ENCODE peak calls at places on chromosomes 7 and 10, in four cellular contexts. G is CD8-positive, alpha-beta T cell; W is Caco-2; I is hepatocyte. S is an unnamed sample.
A peak's percentile ranks its signal among the peaks of the same experiment; 100 is the strongest.

GRCh38 chr7:47266131-47266706 is 315.7 kb downstream of the TNS3 start:
- DNase-seq in G (no peak), W (peak; percentile 82), I (peak; percentile 89), S (peak; percentile 74)

GRCh38 chr7:157493017-157493416 is 156.2 kb downstream of the DNAJB6 start:
- DNase-seq in G (no peak), W (no peak), I (no peak), S (peak; percentile 42)

GRCh38 chr7:92926697-92927044 is 90.3 kb upstream of the CDK6 start:
- DNase-seq in G (no peak), W (no peak), I (no peak), S (no peak)

GRCh38 chr7:84492565-84493034 is 298.0 kb upstream of the SEMA3A start:
- DNase-seq in G (no peak), W (no peak), I (no peak), S (no peak)

GRCh38 chr7:90119178-90119971 is 34.9 kb upstream of the STEAP1 start:
- DNase-seq in G (peak; percentile 26), W (no peak), I (peak; percentile 11), S (no peak)

GRCh38 chr10:119550802-119551201 is 8.3 kb upstream of the RGS10 start:
- DNase-seq in G (no peak), W (no peak), I (no peak), S (no peak)

GRCh38 chr7:821688-822087 is 10.6 kb upstream of the SUN1 start:
- DNase-seq in G (no peak), W (no peak), I (no peak), S (no peak)

GRCh38 chr7:12653127-12653917 is 34.1 kb upstream of the ARL4A start:
- DNase-seq in G (no peak), W (no peak), I (no peak), S (no peak)

GRCh38 chr10:35876248-35876647 is 234.2 kb upstream of the FZD8 start:
- DNase-seq in G (no peak), W (no peak), I (no peak), S (no peak)

GRCh38 chr10:75444781-75445386 is 13.5 kb downstream of the LRMDA start:
- DNase-seq in G (no peak), W (no peak), I (no peak), S (peak; percentile 4)

GRCh38 chr10:123743441-123744225 is 77.5 kb downstream of the GPR26 start:
- DNase-seq in G (no peak), W (no peak), I (no peak), S (no peak)

GRCh38 chr7:24842449-24843241 is 85.4 kb upstream of the GSDME start:
- DNase-seq in G (no peak), W (no peak), I (no peak), S (no peak)

GRCh38 chr10:52566471-52567246 is 205.9 kb downstream of the MBL2 start:
- DNase-seq in G (no peak), W (peak; percentile 65), I (peak; percentile 41), S (no peak)

GRCh38 chr10:12512292-12513002 is 163.1 kb downstream of the CAMK1D start:
- DNase-seq in G (no peak), W (no peak), I (no peak), S (peak; percentile 41)

GRCh38 chr10:126239844-126240243 is 148.4 kb downstream of the ADAM12 start:
- DNase-seq in G (no peak), W (no peak), I (no peak), S (no peak)

GRCh38 chr10:123149568-123150228 is 1.8 kb downstream of the HMX2 start:
- DNase-seq in G (peak; percentile 57), W (no peak), I (peak; percentile 47), S (no peak)

GRCh38 chr7:2244404-2244803 is 2.4 kb downstream of the NUDT1 start:
- DNase-seq in G (no peak), W (no peak), I (no peak), S (no peak)

GRCh38 chr7:1136841-1137516 is 23.0 kb downstream of the ZFAND2A start:
- DNase-seq in G (no peak), W (peak; percentile 31), I (no peak), S (no peak)

GRCh38 chr10:74947781-74948401 is 121.5 kb downstream of the KAT6B start:
- DNase-seq in G (no peak), W (no peak), I (no peak), S (no peak)

GRCh38 chr7:45592230-45592991 is 18.2 kb downstream of the ADCY1 start:
- DNase-seq in G (no peak), W (no peak), I (no peak), S (peak; percentile 56)

GRCh38 chr7:48481235-48481634 is 310.0 kb downstream of the ABCA13 start:
- DNase-seq in G (no peak), W (no peak), I (no peak), S (no peak)

GRCh38 chr7:75951506-75951905 is 36.6 kb downstream of the POR start:
- DNase-seq in G (no peak), W (peak; percentile 47), I (peak; percentile 55), S (no peak)

GRCh38 chr10:121221991-121222390 is 370.8 kb downstream of the WDR11 start:
- DNase-seq in G (no peak), W (no peak), I (no peak), S (no peak)

GRCh38 chr10:119049361-119049760 is 19.8 kb downstream of the NANOS1 start:
- DNase-seq in G (no peak), W (no peak), I (no peak), S (no peak)

GRCh38 chr10:44366936-44367630 is 17.8 kb downstream of the CXCL12 start:
- DNase-seq in G (no peak), W (no peak), I (no peak), S (no peak)

GRCh38 chr7:96996111-96996936 is 9.0 kb upstream of the DLX6 start:
- DNase-seq in G (no peak), W (no peak), I (no peak), S (no peak)

GRCh38 chr10:6383099-6383812 is 180.5 kb downstream of the PFKFB3 start:
- DNase-seq in G (no peak), W (no peak), I (peak; percentile 36), S (no peak)

GRCh38 chr7:26328498-26329390 is 37.1 kb downstream of the SNX10 start:
- DNase-seq in G (no peak), W (no peak), I (no peak), S (no peak)

GRCh38 chr7:7639421-7639820 is 1.1 kb upstream of the UMAD1 start:
- DNase-seq in G (no peak), W (no peak), I (no peak), S (no peak)

GRCh38 chr7:149302865-149303264 is 40.9 kb downstream of the ZNF783 start:
- DNase-seq in G (no peak), W (no peak), I (no peak), S (no peak)

GRCh38 chr10:118594392-118595063 is 920 bp downstream of the PRLHR start:
- DNase-seq in G (peak; percentile 47), W (peak; percentile 8), I (peak; percentile 81), S (no peak)

GRCh38 chr10:1255166-1255565 is 199.0 kb downstream of the WDR37 start:
- DNase-seq in G (peak; percentile 53), W (no peak), I (no peak), S (no peak)

GRCh38 chr10:99659868-99660366 is 608 bp downstream of the ENTPD7 start:
- DNase-seq in G (no peak), W (no peak), I (no peak), S (no peak)

GRCh38 chr7:116426428-116427156 is 72.9 kb upstream of the CAV2 start:
- DNase-seq in G (no peak), W (no peak), I (peak; percentile 79), S (no peak)

GRCh38 chr7:22016547-22016946 is 70.8 kb upstream of the CDCA7L start:
- DNase-seq in G (no peak), W (no peak), I (no peak), S (no peak)

GRCh38 chr7:95470452-95470851 is 15.3 kb upstream of the ASB4 start:
- DNase-seq in G (no peak), W (peak; percentile 59), I (peak; percentile 40), S (no peak)

GRCh38 chr10:109914966-109915365 is 8.3 kb downstream of the XPNPEP1 start:
- DNase-seq in G (peak; percentile 55), W (peak; percentile 57), I (peak; percentile 83), S (no peak)

GRCh38 chr10:63634488-63635090 is 113.4 kb downstream of the REEP3 start:
- DNase-seq in G (no peak), W (no peak), I (no peak), S (no peak)
- H3K4me1 ChIP-seq in G (peaks cover 7% of the 10 kb centered on the region), W (peaks cover 45% of the 10 kb centered on the region), I (peaks cover 13% of the 10 kb centered on the region), S (no peaks in the 10 kb centered on the region)

GRCh38 chr7:30971840-30972563 is 8.2 kb downstream of the GHRHR start:
- DNase-seq in G (no peak), W (no peak), I (no peak), S (peak; percentile 38)
- H3K4me1 ChIP-seq in G (no peaks in the 10 kb centered on the region), W (no peaks in the 10 kb centered on the region), I (no peaks in the 10 kb centered on the region), S (no peaks in the 10 kb centered on the region)

DNA sequence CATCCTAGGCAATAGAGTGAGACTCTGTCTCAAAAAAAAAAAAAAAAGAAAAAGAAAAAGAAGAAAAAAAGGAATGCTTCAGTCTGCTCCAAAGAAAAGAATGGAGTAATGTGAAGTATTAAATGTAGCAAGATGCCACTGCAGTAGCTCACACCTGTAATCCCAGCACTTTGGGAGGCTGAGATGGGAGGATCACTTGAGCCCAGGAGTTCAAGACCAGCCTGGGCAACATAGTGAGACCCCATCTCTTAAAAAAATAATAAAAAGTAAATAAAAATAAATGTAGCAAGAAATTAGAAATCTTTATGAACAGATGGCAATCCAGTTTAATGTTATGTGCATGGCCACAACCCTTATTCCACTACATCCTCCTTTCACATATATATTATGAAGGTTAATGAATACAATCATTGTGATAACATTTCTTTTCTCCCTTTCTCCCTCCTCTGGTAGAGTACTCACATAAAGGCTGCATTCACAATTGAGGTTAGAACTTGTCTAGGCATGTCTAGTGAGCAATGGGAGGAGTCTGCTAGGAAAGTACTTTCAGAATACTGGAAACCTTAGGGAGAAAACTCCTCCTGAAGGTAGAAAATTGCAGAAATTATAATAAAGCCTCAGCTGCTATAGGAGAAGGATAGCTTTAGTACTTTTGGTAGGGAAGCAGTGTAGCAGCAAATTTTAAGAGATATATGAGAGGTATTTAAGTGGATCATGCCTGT is 20.4 kb downstream of the KLLN start:
- DNase-seq in G (no peak), W (no peak), I (peak; percentile 14), S (no peak)
- H3K4me1 ChIP-seq in G (no peaks in the 10 kb centered on the region), W (peaks cover 38% of the 10 kb centered on the region), I (peaks cover 3% of the 10 kb centered on the region), S (no peaks in the 10 kb centered on the region)

DNA sequence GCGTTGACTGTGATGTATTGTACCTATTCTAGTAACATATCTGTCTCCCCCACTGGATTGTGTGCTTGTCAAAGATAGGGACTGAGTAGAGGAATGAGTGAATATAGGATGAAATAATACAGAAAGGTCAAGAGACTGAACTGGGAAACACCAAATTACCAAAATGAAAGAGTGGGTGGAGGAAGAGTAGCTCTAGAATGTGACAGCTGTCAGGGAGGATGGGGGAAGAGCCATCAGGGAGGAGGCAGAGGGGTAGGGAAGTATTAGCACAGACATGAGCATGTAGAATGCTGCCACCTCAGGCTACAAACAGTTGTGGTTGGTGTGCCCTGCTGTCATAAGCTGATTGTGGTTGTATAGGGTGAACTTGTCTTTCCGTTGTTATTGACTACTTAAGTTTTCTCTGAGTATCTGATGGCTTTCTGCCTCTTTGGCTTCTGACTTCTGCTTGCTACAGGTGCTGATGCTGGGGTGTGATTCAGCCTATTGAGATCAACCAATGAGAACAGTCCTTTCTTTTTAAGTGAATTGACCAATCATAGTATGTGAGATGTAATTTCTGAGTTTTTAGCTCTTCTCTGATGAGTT is 5.6 kb downstream of the CCSER2 start:
- DNase-seq in G (peak; percentile 89), W (no peak), I (no peak), S (no peak)
- H3K4me1 ChIP-seq in G (peaks cover 66% of the 10 kb centered on the region), W (peaks cover 30% of the 10 kb centered on the region), I (peaks cover 10% of the 10 kb centered on the region), S (no peaks in the 10 kb centered on the region)